ENCODE peak calls at places on chromosome 16, in eight cellular contexts. One of them, this sample, is unnamed.

GRCh38 chr16:85891033-85891775 is 7.8 kb upstream of the IRF8 start:
- DNase-seq in Right ventricle myocardium superior: no peak
- DNase-seq in right lobe of liver: no peak
- DNase-seq in fibroblast of pulmonary artery: no peak
- DNase-seq in left colon: peak
- DNase-seq in activated T-cell treated with anti-CD3 and anti-CD28 coated beads, Interleukin-2, amount 50 U/mL, for 4 hours: no peak
- DNase-seq in GM20000: no peak
- DNase-seq in HTR-8/SVneo: no peak
- DNase-seq in this sample: no peak

GRCh38 chr16:52069866-52070265 is 477.1 kb downstream of the TOX3 start:
- DNase-seq in fibroblast of pulmonary artery: peak
- DNase-seq in right lobe of liver: no peak
- DNase-seq in activated T-cell treated with anti-CD3 and anti-CD28 coated beads, Interleukin-2, amount 50 U/mL, for 4 hours: no peak
- DNase-seq in left colon: no peak
- DNase-seq in HTR-8/SVneo: no peak
- DNase-seq in GM20000: no peak
- DNase-seq in Right ventricle myocardium superior: no peak
- DNase-seq in this sample: no peak

GRCh38 chr16:3754304-3754703 is 37.0 kb upstream of the TRAP1 start:
- DNase-seq in activated T-cell treated with anti-CD3 and anti-CD28 coated beads, Interleukin-2, amount 50 U/mL, for 4 hours: no peak
- DNase-seq in GM20000: no peak
- DNase-seq in left colon: no peak
- DNase-seq in right lobe of liver: no peak
- DNase-seq in fibroblast of pulmonary artery: peak
- DNase-seq in Right ventricle myocardium superior: no peak
- DNase-seq in HTR-8/SVneo: no peak
- DNase-seq in this sample: no peak

GRCh38 chr16:22001591-22001990 is 675 bp upstream of the PDZD9 start:
- DNase-seq in left colon: no peak
- DNase-seq in activated T-cell treated with anti-CD3 and anti-CD28 coated beads, Interleukin-2, amount 50 U/mL, for 4 hours: no peak
- DNase-seq in GM20000: no peak
- DNase-seq in Right ventricle myocardium superior: no peak
- DNase-seq in right lobe of liver: no peak
- DNase-seq in fibroblast of pulmonary artery: peak
- DNase-seq in HTR-8/SVneo: no peak
- DNase-seq in this sample: no peak

GRCh38 chr16:28110479-28110878 is 47.0 kb upstream of the GSG1L start:
- DNase-seq in Right ventricle myocardium superior: no peak
- DNase-seq in left colon: peak
- DNase-seq in right lobe of liver: no peak
- DNase-seq in GM20000: no peak
- DNase-seq in HTR-8/SVneo: no peak
- DNase-seq in fibroblast of pulmonary artery: peak
- DNase-seq in activated T-cell treated with anti-CD3 and anti-CD28 coated beads, Interleukin-2, amount 50 U/mL, for 4 hours: no peak
- DNase-seq in this sample: no peak

GRCh38 chr16:67055712-67056487 is 27.0 kb downstream of the CBFB start:
- DNase-seq in Right ventricle myocardium superior: no peak
- DNase-seq in fibroblast of pulmonary artery: peak
- DNase-seq in activated T-cell treated with anti-CD3 and anti-CD28 coated beads, Interleukin-2, amount 50 U/mL, for 4 hours: no peak
- DNase-seq in left colon: no peak
- DNase-seq in GM20000: peak
- DNase-seq in right lobe of liver: no peak
- DNase-seq in HTR-8/SVneo: peak
- DNase-seq in this sample: peak

GRCh38 chr16:82016964-82017363 is 5.7 kb upstream of the SDR42E1 start:
- DNase-seq in Right ventricle myocardium superior: no peak
- DNase-seq in right lobe of liver: no peak
- DNase-seq in HTR-8/SVneo: no peak
- DNase-seq in fibroblast of pulmonary artery: peak
- DNase-seq in activated T-cell treated with anti-CD3 and anti-CD28 coated beads, Interleukin-2, amount 50 U/mL, for 4 hours: no peak
- DNase-seq in GM20000: no peak
- DNase-seq in left colon: no peak
- DNase-seq in this sample: no peak

GRCh38 chr16:84220851-84221250 is 19.0 kb downstream of the KCNG4 start:
- DNase-seq in HTR-8/SVneo: no peak
- DNase-seq in left colon: no peak
- DNase-seq in GM20000: no peak
- DNase-seq in activated T-cell treated with anti-CD3 and anti-CD28 coated beads, Interleukin-2, amount 50 U/mL, for 4 hours: no peak
- DNase-seq in fibroblast of pulmonary artery: peak
- DNase-seq in Right ventricle myocardium superior: no peak
- DNase-seq in right lobe of liver: no peak
- DNase-seq in this sample: no peak

GRCh38 chr16:82011199-82011641 is at the start of gene SDR42E1:
- DNase-seq in fibroblast of pulmonary artery: no peak
- DNase-seq in Right ventricle myocardium superior: no peak
- DNase-seq in activated T-cell treated with anti-CD3 and anti-CD28 coated beads, Interleukin-2, amount 50 U/mL, for 4 hours: peak
- DNase-seq in right lobe of liver: peak
- DNase-seq in left colon: peak
- DNase-seq in HTR-8/SVneo: no peak
- DNase-seq in GM20000: peak
- DNase-seq in this sample: peak

GRCh38 chr16:23905027-23905426 is 69.2 kb downstream of the PRKCB start:
- DNase-seq in left colon: no peak
- DNase-seq in fibroblast of pulmonary artery: peak
- DNase-seq in right lobe of liver: no peak
- DNase-seq in HTR-8/SVneo: peak
- DNase-seq in activated T-cell treated with anti-CD3 and anti-CD28 coated beads, Interleukin-2, amount 50 U/mL, for 4 hours: no peak
- DNase-seq in Right ventricle myocardium superior: peak
- DNase-seq in GM20000: no peak
- DNase-seq in this sample: no peak

GRCh38 chr16:55368205-55368604 is 44.2 kb downstream of the IRX6 start:
- DNase-seq in left colon: no peak
- DNase-seq in fibroblast of pulmonary artery: no peak
- DNase-seq in activated T-cell treated with anti-CD3 and anti-CD28 coated beads, Interleukin-2, amount 50 U/mL, for 4 hours: no peak
- DNase-seq in right lobe of liver: no peak
- DNase-seq in HTR-8/SVneo: no peak
- DNase-seq in GM20000: no peak
- DNase-seq in Right ventricle myocardium superior: no peak
- DNase-seq in this sample: no peak

GRCh38 chr16:72723781-72724180 is 324.1 kb downstream of the ZFHX3 start:
- DNase-seq in HTR-8/SVneo: no peak
- DNase-seq in right lobe of liver: no peak
- DNase-seq in activated T-cell treated with anti-CD3 and anti-CD28 coated beads, Interleukin-2, amount 50 U/mL, for 4 hours: no peak
- DNase-seq in fibroblast of pulmonary artery: peak
- DNase-seq in left colon: no peak
- DNase-seq in Right ventricle myocardium superior: no peak
- DNase-seq in GM20000: no peak
- DNase-seq in this sample: no peak

GRCh38 chr16:55913717-55914116 is 38.5 kb upstream of the CES5A start:
- DNase-seq in right lobe of liver: no peak
- DNase-seq in activated T-cell treated with anti-CD3 and anti-CD28 coated beads, Interleukin-2, amount 50 U/mL, for 4 hours: no peak
- DNase-seq in Right ventricle myocardium superior: no peak
- DNase-seq in HTR-8/SVneo: no peak
- DNase-seq in GM20000: no peak
- DNase-seq in left colon: no peak
- DNase-seq in fibroblast of pulmonary artery: no peak
- DNase-seq in this sample: no peak

GRCh38 chr16:28607116-28607623 is 2.7 kb downstream of the SULT1A1 start:
- DNase-seq in fibroblast of pulmonary artery: no peak
- DNase-seq in Right ventricle myocardium superior: no peak
- DNase-seq in HTR-8/SVneo: no peak
- DNase-seq in activated T-cell treated with anti-CD3 and anti-CD28 coated beads, Interleukin-2, amount 50 U/mL, for 4 hours: no peak
- DNase-seq in left colon: peak
- DNase-seq in GM20000: no peak
- DNase-seq in right lobe of liver: no peak
- DNase-seq in this sample: no peak

GRCh38 chr16:67672739-67673662 is 6.4 kb downstream of the C16orf86 start:
- DNase-seq in GM20000: peak
- DNase-seq in activated T-cell treated with anti-CD3 and anti-CD28 coated beads, Interleukin-2, amount 50 U/mL, for 4 hours: peak
- DNase-seq in Right ventricle myocardium superior: peak
- DNase-seq in fibroblast of pulmonary artery: peak
- DNase-seq in right lobe of liver: peak
- DNase-seq in left colon: peak
- DNase-seq in HTR-8/SVneo: peak
- DNase-seq in this sample: peak

GRCh38 chr16:84043486-84044107 is 1.0 kb upstream of the SLC38A8 start:
- DNase-seq in activated T-cell treated with anti-CD3 and anti-CD28 coated beads, Interleukin-2, amount 50 U/mL, for 4 hours: no peak
- DNase-seq in left colon: no peak
- DNase-seq in right lobe of liver: no peak
- DNase-seq in fibroblast of pulmonary artery: no peak
- DNase-seq in GM20000: no peak
- DNase-seq in HTR-8/SVneo: no peak
- DNase-seq in Right ventricle myocardium superior: no peak
- DNase-seq in this sample: no peak

GRCh38 chr16:51665599-51665998 is 514.5 kb upstream of the SALL1 start:
- DNase-seq in right lobe of liver: no peak
- DNase-seq in GM20000: no peak
- DNase-seq in fibroblast of pulmonary artery: no peak
- DNase-seq in activated T-cell treated with anti-CD3 and anti-CD28 coated beads, Interleukin-2, amount 50 U/mL, for 4 hours: no peak
- DNase-seq in Right ventricle myocardium superior: no peak
- DNase-seq in HTR-8/SVneo: no peak
- DNase-seq in left colon: no peak
- DNase-seq in this sample: no peak

GRCh38 chr16:13397126-13397525 is 495.7 kb downstream of the SHISA9 start:
- DNase-seq in fibroblast of pulmonary artery: no peak
- DNase-seq in right lobe of liver: no peak
- DNase-seq in left colon: no peak
- DNase-seq in GM20000: no peak
- DNase-seq in HTR-8/SVneo: no peak
- DNase-seq in activated T-cell treated with anti-CD3 and anti-CD28 coated beads, Interleukin-2, amount 50 U/mL, for 4 hours: no peak
- DNase-seq in Right ventricle myocardium superior: no peak
- DNase-seq in this sample: no peak

GRCh38 chr16:27461483-27462171 is 59.7 kb downstream of the IL21R start:
- DNase-seq in fibroblast of pulmonary artery: no peak
- DNase-seq in GM20000: no peak
- DNase-seq in right lobe of liver: no peak
- DNase-seq in activated T-cell treated with anti-CD3 and anti-CD28 coated beads, Interleukin-2, amount 50 U/mL, for 4 hours: no peak
- DNase-seq in HTR-8/SVneo: peak
- DNase-seq in left colon: no peak
- DNase-seq in Right ventricle myocardium superior: no peak
- DNase-seq in this sample: no peak

GRCh38 chr16:26365555-26365954 is 673.8 kb downstream of the HS3ST4 start:
- DNase-seq in left colon: no peak
- DNase-seq in activated T-cell treated with anti-CD3 and anti-CD28 coated beads, Interleukin-2, amount 50 U/mL, for 4 hours: no peak
- DNase-seq in fibroblast of pulmonary artery: no peak
- DNase-seq in HTR-8/SVneo: no peak
- DNase-seq in GM20000: no peak
- DNase-seq in right lobe of liver: no peak
- DNase-seq in Right ventricle myocardium superior: no peak
- DNase-seq in this sample: no peak

GRCh38 chr16:85520853-85521736 is 92.0 kb upstream of the GSE1 start:
- DNase-seq in GM20000: no peak
- DNase-seq in left colon: peak
- DNase-seq in activated T-cell treated with anti-CD3 and anti-CD28 coated beads, Interleukin-2, amount 50 U/mL, for 4 hours: no peak
- DNase-seq in Right ventricle myocardium superior: no peak
- DNase-seq in HTR-8/SVneo: no peak
- DNase-seq in fibroblast of pulmonary artery: no peak
- DNase-seq in right lobe of liver: peak
- DNase-seq in this sample: no peak

GRCh38 chr16:86704516-86704915 is 126.2 kb downstream of the FOXL1 start:
- DNase-seq in left colon: no peak
- DNase-seq in fibroblast of pulmonary artery: no peak
- DNase-seq in Right ventricle myocardium superior: no peak
- DNase-seq in HTR-8/SVneo: no peak
- DNase-seq in activated T-cell treated with anti-CD3 and anti-CD28 coated beads, Interleukin-2, amount 50 U/mL, for 4 hours: no peak
- DNase-seq in right lobe of liver: no peak
- DNase-seq in GM20000: no peak
- DNase-seq in this sample: no peak

GRCh38 chr16:70577256-70577698 is 53.7 kb downstream of the SF3B3 start:
- DNase-seq in fibroblast of pulmonary artery: peak
- DNase-seq in activated T-cell treated with anti-CD3 and anti-CD28 coated beads, Interleukin-2, amount 50 U/mL, for 4 hours: no peak
- DNase-seq in left colon: no peak
- DNase-seq in Right ventricle myocardium superior: peak
- DNase-seq in right lobe of liver: no peak
- DNase-seq in HTR-8/SVneo: peak
- DNase-seq in GM20000: no peak
- DNase-seq in this sample: no peak

GRCh38 chr16:23125277-23125676 is 24.0 kb downstream of the USP31 start:
- DNase-seq in right lobe of liver: no peak
- DNase-seq in fibroblast of pulmonary artery: no peak
- DNase-seq in HTR-8/SVneo: no peak
- DNase-seq in left colon: no peak
- DNase-seq in activated T-cell treated with anti-CD3 and anti-CD28 coated beads, Interleukin-2, amount 50 U/mL, for 4 hours: no peak
- DNase-seq in GM20000: no peak
- DNase-seq in Right ventricle myocardium superior: no peak
- DNase-seq in this sample: no peak

GRCh38 chr16:81553080-81553813 is 108.6 kb downstream of the CMIP start:
- DNase-seq in HTR-8/SVneo: no peak
- DNase-seq in Right ventricle myocardium superior: no peak
- DNase-seq in activated T-cell treated with anti-CD3 and anti-CD28 coated beads, Interleukin-2, amount 50 U/mL, for 4 hours: no peak
- DNase-seq in left colon: no peak
- DNase-seq in GM20000: no peak
- DNase-seq in fibroblast of pulmonary artery: no peak
- DNase-seq in right lobe of liver: peak
- DNase-seq in this sample: no peak

GRCh38 chr16:24764916-24765315 is 35.5 kb downstream of the TNRC6A start:
- DNase-seq in activated T-cell treated with anti-CD3 and anti-CD28 coated beads, Interleukin-2, amount 50 U/mL, for 4 hours: no peak
- DNase-seq in GM20000: no peak
- DNase-seq in fibroblast of pulmonary artery: no peak
- DNase-seq in right lobe of liver: no peak
- DNase-seq in HTR-8/SVneo: no peak
- DNase-seq in left colon: no peak
- DNase-seq in Right ventricle myocardium superior: no peak
- DNase-seq in this sample: no peak

GRCh38 chr16:1698680-1699079 is 7.3 kb upstream of the MAPK8IP3 start:
- DNase-seq in left colon: no peak
- DNase-seq in right lobe of liver: no peak
- DNase-seq in activated T-cell treated with anti-CD3 and anti-CD28 coated beads, Interleukin-2, amount 50 U/mL, for 4 hours: no peak
- DNase-seq in Right ventricle myocardium superior: no peak
- DNase-seq in HTR-8/SVneo: no peak
- DNase-seq in GM20000: no peak
- DNase-seq in fibroblast of pulmonary artery: no peak
- DNase-seq in this sample: no peak

GRCh38 chr16:50372611-50373344 is 4.0 kb upstream of the BRD7 start:
- DNase-seq in activated T-cell treated with anti-CD3 and anti-CD28 coated beads, Interleukin-2, amount 50 U/mL, for 4 hours: no peak
- DNase-seq in fibroblast of pulmonary artery: no peak
- DNase-seq in GM20000: no peak
- DNase-seq in HTR-8/SVneo: no peak
- DNase-seq in left colon: peak
- DNase-seq in right lobe of liver: no peak
- DNase-seq in Right ventricle myocardium superior: peak
- DNase-seq in this sample: no peak

GRCh38 chr16:85227924-85228462 is 115.7 kb upstream of the CIBAR2 start:
- DNase-seq in Right ventricle myocardium superior: no peak
- DNase-seq in right lobe of liver: no peak
- DNase-seq in HTR-8/SVneo: peak
- DNase-seq in left colon: no peak
- DNase-seq in GM20000: peak
- DNase-seq in activated T-cell treated with anti-CD3 and anti-CD28 coated beads, Interleukin-2, amount 50 U/mL, for 4 hours: no peak
- DNase-seq in fibroblast of pulmonary artery: peak
- DNase-seq in this sample: peak

GRCh38 chr16:61820820-61821219 is 215.4 kb downstream of the CDH8 start:
- DNase-seq in left colon: no peak
- DNase-seq in GM20000: no peak
- DNase-seq in Right ventricle myocardium superior: no peak
- DNase-seq in HTR-8/SVneo: no peak
- DNase-seq in activated T-cell treated with anti-CD3 and anti-CD28 coated beads, Interleukin-2, amount 50 U/mL, for 4 hours: no peak
- DNase-seq in right lobe of liver: no peak
- DNase-seq in fibroblast of pulmonary artery: no peak
- DNase-seq in this sample: no peak